ENCODE peak calls at places on chromosome 2, in seven cellular contexts. J, Q, E, T, P, S and Y are unnamed samples.
A peak's percentile ranks its signal among the peaks of the same experiment; 100 is the strongest.

GRCh38 chr2:98608962-98609604 is 694 bp downstream of the UNC50 start:
- DNase-seq in P (peak; percentile 52), E (no peak), S (no peak), T (peak; percentile 10), Q (no peak), J (no peak), Y (no peak)

GRCh38 chr2:159903404-159904126 is 105.6 kb upstream of the CD302 start:
- DNase-seq in T (peak; percentile 49), J (no peak), Q (peak; percentile 50), P (peak; percentile 14), E (peak; percentile 75), S (no peak), Y (peak; percentile 16)

GRCh38 chr2:45577426-45577825 is 33.6 kb downstream of the SRBD1 start:
- DNase-seq in E (no peak), T (no peak), J (no peak), Q (no peak), S (no peak), P (no peak), Y (no peak)

GRCh38 chr2:94995516-94995915 is 30.0 kb upstream of the MAL start:
- DNase-seq in S (no peak), J (no peak), P (no peak), Q (no peak), E (no peak), T (no peak), Y (no peak)

GRCh38 chr2:42421157-42421485 is 60.1 kb upstream of the COX7A2L start:
- DNase-seq in P (no peak), T (no peak), S (no peak), J (no peak), Q (no peak), E (no peak), Y (no peak)

GRCh38 chr2:45132551-45132950 is 123.3 kb upstream of the SIX2 start:
- DNase-seq in E (no peak), P (no peak), Q (no peak), J (no peak), S (no peak), T (no peak), Y (no peak)

GRCh38 chr2:140117371-140117770 is 1337.2 kb upstream of the NXPH2 start:
- DNase-seq in T (peak; percentile 8), S (no peak), E (no peak), Q (no peak), J (no peak), P (no peak), Y (no peak)

GRCh38 chr2:44886409-44886808 is 55.1 kb upstream of the SIX3 start:
- DNase-seq in J (no peak), T (no peak), Q (no peak), S (no peak), P (no peak), E (no peak), Y (no peak)

GRCh38 chr2:85583667-85584353 is 421 bp upstream of the VAMP5 start:
- DNase-seq in S (no peak), P (no peak), J (no peak), Q (no peak), T (no peak), E (peak; percentile 58), Y (no peak)

GRCh38 chr2:28522479-28522878 is 26.6 kb downstream of the PLB1 start:
- DNase-seq in J (no peak), P (no peak), T (no peak), E (no peak), S (no peak), Q (no peak), Y (no peak)

GRCh38 chr2:187569571-187569970 is 15.3 kb upstream of the TFPI start:
- DNase-seq in Q (no peak), P (no peak), J (no peak), E (no peak), S (no peak), T (no peak), Y (no peak)

GRCh38 chr2:45941758-45942738 is 290.6 kb downstream of the PRKCE start:
- DNase-seq in S (no peak), P (no peak), E (no peak), T (no peak), J (no peak), Q (no peak), Y (no peak)

GRCh38 chr2:138428710-138429440 is 72.7 kb upstream of the SPOPL start:
- DNase-seq in P (no peak), J (no peak), S (no peak), Q (no peak), E (no peak), T (no peak), Y (no peak)